ENCODE peak calls at places on chromosomes 2 and 18, in seven cellular contexts. S, W, B, P, N, M and R are unnamed samples.

GRCh38 chr2:166344286-166345113 is 31.2 kb downstream of the SCN9A start:
- DNase-seq in S (no peak), W (peak), B (no peak), P (no peak), N (no peak), M (no peak), R (no peak)

GRCh38 chr18:33440384-33441043 is at the start of gene CCDC178:
- DNase-seq in S (peak), W (no peak), B (no peak), P (no peak), N (peak), M (peak), R (no peak)

GRCh38 chr2:143936758-143937562 is 583.0 kb downstream of the ZEB2 start:
- DNase-seq in S (no peak), W (no peak), B (peak), P (no peak), N (peak), M (peak), R (no peak)

GRCh38 chr2:97755491-97755890 is 42.1 kb downstream of the ZAP70 start:
- DNase-seq in S (no peak), W (no peak), B (no peak), P (no peak), N (no peak), M (no peak), R (no peak)

GRCh38 chr2:133326651-133327397 is 241.4 kb downstream of the NCKAP5 start:
- DNase-seq in S (no peak), W (peak), B (no peak), P (no peak), N (peak), M (no peak), R (no peak)

GRCh38 chr18:75162978-75163377 is 46.0 kb downstream of the PTGR3 start:
- DNase-seq in S (no peak), W (no peak), B (no peak), P (no peak), N (no peak), M (no peak), R (no peak)

GRCh38 chr2:157386247-157386646 is 57.6 kb downstream of the CYTIP start:
- DNase-seq in S (no peak), W (no peak), B (no peak), P (no peak), N (no peak), M (no peak), R (no peak)

GRCh38 chr2:216554755-216555154 is 56.1 kb downstream of the RPL37A start:
- DNase-seq in S (no peak), W (no peak), B (no peak), P (no peak), N (no peak), M (no peak), R (no peak)

GRCh38 chr18:1050012-1050657 is 145.5 kb downstream of the ADCYAP1 start:
- DNase-seq in S (no peak), W (no peak), B (no peak), P (no peak), N (no peak), M (no peak), R (no peak)

GRCh38 chr2:175579646-175580045 is 398.1 kb upstream of the ATP5MC3 start:
- DNase-seq in S (no peak), W (no peak), B (no peak), P (no peak), N (no peak), M (no peak), R (no peak)

GRCh38 chr2:64770137-64770780 is 116.5 kb upstream of the SERTAD2 start:
- DNase-seq in S (no peak), W (no peak), B (no peak), P (no peak), N (no peak), M (no peak), R (no peak)

DNA sequence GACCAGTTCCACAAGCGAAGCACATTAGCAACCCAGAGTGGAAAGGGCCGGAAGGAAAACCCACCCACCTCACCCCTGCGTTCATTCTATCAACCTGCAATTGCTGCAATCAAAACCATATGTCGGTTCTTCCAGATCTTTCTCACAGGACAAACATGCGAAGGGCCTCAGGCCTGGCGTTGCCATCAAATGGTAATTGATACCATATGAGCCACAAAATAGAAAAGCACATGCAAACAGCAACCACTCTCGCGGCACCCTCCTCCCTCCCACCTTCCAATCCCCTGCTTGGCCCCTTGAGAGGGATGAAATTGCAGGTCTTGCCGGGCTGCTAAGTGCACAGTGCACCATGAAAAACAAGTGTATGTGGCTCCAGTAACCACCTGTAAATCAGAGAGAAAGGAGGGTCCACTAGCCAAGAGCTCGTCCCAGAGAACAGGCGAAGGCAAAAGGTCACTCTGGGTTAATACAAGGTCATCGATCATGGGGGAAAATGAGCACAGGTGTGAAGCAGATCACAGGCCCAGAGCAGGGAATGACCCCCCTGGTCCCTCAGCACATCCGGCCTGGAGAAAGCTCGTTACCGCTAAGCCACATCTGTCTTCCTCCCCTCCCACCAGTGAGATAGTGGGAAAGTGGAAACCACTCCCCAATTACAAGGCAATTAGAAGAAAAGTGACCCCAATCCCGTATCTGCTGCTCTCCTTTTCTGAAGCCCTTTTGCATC is 287.4 kb downstream of the TCF4 start:
- DNase-seq in S (no peak), W (peak), B (no peak), P (no peak), N (no peak), M (no peak), R (no peak)
- H3K4me3 ChIP-seq in S (no peak), W (peak), B (no peak), P (no peak), N (no peak), M (no peak), R (no peak)

GRCh38 chr2:9423922-9424272 is 443 bp downstream of the CPSF3 start:
- DNase-seq in S (peak), W (no peak), B (no peak), P (no peak), N (no peak), M (no peak), R (no peak)

GRCh38 chr2:9420495-9420894 is 2.8 kb downstream of the ITGB1BP1 start:
- DNase-seq in S (no peak), W (no peak), B (no peak), P (no peak), N (no peak), M (no peak), R (no peak)

GRCh38 chr2:9423100-9423921 is at the start of the genes CPSF3 and ITGB1BP1:
- DNase-seq in S (peak), W (peak), B (peak), P (peak), N (peak), M (peak), R (peak)

GRCh38 chr2:9424447-9425164 is 1.2 kb downstream of the CPSF3 start:
- DNase-seq in S (no peak), W (no peak), B (no peak), P (no peak), N (no peak), M (no peak), R (no peak)

DNA sequence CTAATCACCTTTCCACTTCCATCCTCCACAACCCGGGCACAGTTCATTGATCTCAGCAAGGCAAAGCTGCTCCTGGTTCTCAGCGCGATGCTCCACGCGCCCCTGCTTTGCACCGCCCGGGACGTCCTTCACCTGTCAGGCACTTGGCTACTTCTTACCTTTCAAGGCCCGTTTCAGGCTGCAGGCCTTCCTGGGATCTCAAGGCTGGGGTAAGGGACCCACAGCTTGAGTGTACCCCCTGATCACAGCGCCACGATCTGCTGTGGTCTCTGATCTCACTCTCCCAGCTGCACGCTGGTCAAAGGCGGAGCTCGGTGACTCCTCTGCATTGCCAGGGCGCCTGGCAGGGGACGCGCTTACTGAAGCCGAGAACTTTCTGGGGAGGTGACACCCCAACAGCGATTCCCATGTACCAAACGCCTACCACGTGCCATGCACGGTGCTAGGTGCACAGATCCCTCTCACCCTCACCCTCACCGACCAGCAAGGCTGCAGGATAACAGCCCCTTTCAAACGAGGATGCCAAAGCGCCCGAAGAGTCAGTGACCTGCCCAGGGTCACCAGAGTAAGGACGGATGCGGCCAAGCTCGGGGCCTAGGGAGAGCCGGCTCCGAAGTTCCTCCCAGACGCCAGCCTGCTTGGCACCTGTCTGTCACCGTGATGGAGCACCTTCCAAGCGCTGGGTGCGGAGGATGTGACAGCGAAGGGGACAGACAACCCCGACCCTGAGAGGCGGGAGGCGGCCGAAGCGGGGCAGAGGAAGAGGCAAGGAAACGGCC is 818 bp downstream of the ITGB1BP1 start:
- DNase-seq in S (peak), W (no peak), B (peak), P (no peak), N (peak), M (peak), R (no peak)
- TF ChIP-seq CTCF in S (no peak), W (no peak), B (no peak), P (no peak), N (no peak), M (no peak), R (peak)

GRCh38 chr18:11994346-11994707 is 13.0 kb downstream of the IMPA2 start:
- DNase-seq in S (peak), W (no peak), B (peak), P (no peak), N (no peak), M (peak), R (no peak)

GRCh38 chr18:11996907-11997306 is 15.6 kb downstream of the IMPA2 start:
- DNase-seq in S (no peak), W (no peak), B (no peak), P (no peak), N (no peak), M (no peak), R (no peak)

GRCh38 chr18:11994708-11995444 is 13.6 kb downstream of the IMPA2 start:
- DNase-seq in S (peak), W (no peak), B (peak), P (no peak), N (peak), M (no peak), R (no peak)

GRCh38 chr18:11996190-11996754 is 15.0 kb downstream of the IMPA2 start:
- DNase-seq in S (no peak), W (no peak), B (peak), P (no peak), N (no peak), M (no peak), R (no peak)

DNA sequence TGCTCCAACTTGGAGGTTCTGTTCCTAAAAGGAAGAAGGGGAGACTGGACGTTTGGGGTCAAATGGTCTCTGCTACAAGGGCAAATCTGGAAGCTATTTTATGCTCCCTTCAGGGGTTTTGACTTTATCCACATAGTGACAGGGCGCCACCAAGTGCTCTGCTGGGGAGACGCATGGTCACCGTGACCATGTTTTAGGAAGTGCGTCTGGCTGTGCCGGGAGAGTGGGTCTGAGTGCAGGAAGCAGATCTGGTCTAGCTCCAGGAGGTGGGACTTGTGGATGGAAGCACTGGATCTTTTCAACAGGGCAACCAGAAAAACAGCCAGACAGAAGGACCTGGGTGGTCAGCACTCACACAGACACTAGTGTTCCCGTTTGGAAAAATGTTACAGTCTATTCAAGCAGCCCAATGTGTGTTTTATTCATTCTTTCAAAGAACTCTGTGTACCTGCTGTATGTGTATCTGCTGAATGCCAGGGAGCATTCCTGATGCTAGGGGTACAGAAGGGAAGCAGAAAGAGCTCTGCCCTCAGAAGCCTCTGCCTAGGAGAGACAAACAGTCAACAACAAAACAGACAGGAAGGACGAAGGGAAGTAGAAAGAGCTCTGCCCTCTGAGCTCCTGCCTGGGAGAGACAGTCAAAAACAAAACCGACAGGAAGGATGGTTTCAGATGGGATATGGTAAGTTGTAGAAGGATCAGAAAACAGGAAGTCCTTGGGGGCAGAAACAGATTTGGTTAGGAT is 14.3 kb downstream of the IMPA2 start:
- DNase-seq in S (peak), W (no peak), B (peak), P (peak), N (peak), M (peak), R (peak)
- H3K4me3 ChIP-seq in S (no peak), W (no peak), B (no peak), P (no peak), N (no peak), M (no peak), R (no peak)

GRCh38 chr2:164542584-164543021 is 78.7 kb downstream of the GRB14 start:
- DNase-seq in S (no peak), W (peak), B (no peak), P (no peak), N (no peak), M (no peak), R (no peak)

GRCh38 chr2:164535280-164536025 is 85.8 kb downstream of the GRB14 start:
- DNase-seq in S (no peak), W (no peak), B (no peak), P (no peak), N (no peak), M (no peak), R (no peak)

DNA sequence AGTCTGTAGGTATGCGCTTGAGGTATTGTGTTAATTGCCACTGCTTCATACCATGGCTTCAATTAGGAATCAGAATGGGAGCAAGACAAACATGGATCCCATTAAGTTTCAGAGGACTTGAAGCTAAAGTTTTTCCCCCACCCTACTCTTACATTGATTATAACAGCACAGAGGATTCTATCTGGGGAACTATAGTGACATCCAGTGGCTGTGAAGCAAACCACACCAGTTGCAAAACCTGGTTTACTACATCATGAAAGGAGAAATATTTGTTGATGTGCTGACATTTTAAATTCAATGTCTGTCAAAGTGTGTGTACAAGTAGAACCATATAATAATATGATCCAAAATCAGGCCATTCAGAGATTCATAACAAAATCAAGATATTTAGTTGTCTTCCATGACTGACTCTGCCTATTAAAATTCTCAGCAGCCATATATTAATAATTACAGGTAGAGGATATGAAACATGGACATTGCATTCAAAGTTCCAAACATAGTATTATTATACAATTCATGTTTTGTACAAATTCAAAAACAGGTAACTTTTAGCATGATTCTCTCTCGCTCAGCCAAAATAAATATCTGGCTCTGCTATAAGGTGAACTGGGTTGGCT is 82.9 kb downstream of the GRB14 start:
- DNase-seq in S (peak), W (no peak), B (no peak), P (no peak), N (peak), M (no peak), R (no peak)
- TF ChIP-seq CTCF in S (no peak), W (peak), B (peak), P (no peak), N (peak), M (peak), R (peak)

GRCh38 chr2:66435963-66436362 is 1.0 kb downstream of the MEIS1 start:
- DNase-seq in S (no peak), W (no peak), B (no peak), P (no peak), N (no peak), M (no peak), R (no peak)
- H3K4me3 ChIP-seq in S (no peak), W (peak), B (peak), P (no peak), N (peak), M (peak), R (no peak)